ENCODE peak calls at places on chromosomes 7 and 10, in seven cellular contexts. One of them, this sample, is unnamed.

GRCh38 chr7:122430710-122431109 is 126.2 kb upstream of the FEZF1 start:
- DNase-seq in brain microvascular endothelial cell: no peak
- DNase-seq in psoas muscle: no peak
- DNase-seq in fibroblast of lung: peak
- DNase-seq in body of pancreas: no peak
- DNase-seq in Panc1: no peak
- DNase-seq in tibial nerve: no peak
- DNase-seq in this sample: no peak

GRCh38 chr7:84187813-84188212 is 6.8 kb downstream of the SEMA3A start:
- DNase-seq in brain microvascular endothelial cell: no peak
- DNase-seq in psoas muscle: no peak
- DNase-seq in fibroblast of lung: peak
- DNase-seq in body of pancreas: no peak
- DNase-seq in Panc1: no peak
- DNase-seq in tibial nerve: no peak
- DNase-seq in this sample: no peak

GRCh38 chr10:26879744-26880143 is 19.0 kb upstream of the ABI1 start:
- DNase-seq in brain microvascular endothelial cell: no peak
- DNase-seq in psoas muscle: no peak
- DNase-seq in fibroblast of lung: no peak
- DNase-seq in body of pancreas: peak
- DNase-seq in Panc1: no peak
- DNase-seq in tibial nerve: no peak
- DNase-seq in this sample: no peak

GRCh38 chr10:26550774-26551526 is 112.8 kb downstream of the APBB1IP start:
- DNase-seq in brain microvascular endothelial cell: no peak
- DNase-seq in psoas muscle: no peak
- DNase-seq in fibroblast of lung: no peak
- DNase-seq in body of pancreas: no peak
- DNase-seq in Panc1: no peak
- DNase-seq in tibial nerve: no peak
- DNase-seq in this sample: no peak

GRCh38 chr7:33903770-33904679 is 1.3 kb upstream of the BMPER start:
- DNase-seq in brain microvascular endothelial cell: no peak
- DNase-seq in psoas muscle: peak
- DNase-seq in fibroblast of lung: peak
- DNase-seq in body of pancreas: peak
- DNase-seq in Panc1: no peak
- DNase-seq in tibial nerve: peak
- DNase-seq in this sample: peak

GRCh38 chr10:32995751-32996150 is 37.7 kb upstream of the ITGB1 start:
- DNase-seq in brain microvascular endothelial cell: no peak
- DNase-seq in psoas muscle: no peak
- DNase-seq in fibroblast of lung: no peak
- DNase-seq in body of pancreas: no peak
- DNase-seq in Panc1: no peak
- DNase-seq in tibial nerve: no peak
- DNase-seq in this sample: no peak

GRCh38 chr7:2307690-2308107 is 6.5 kb downstream of the SNX8 start:
- DNase-seq in brain microvascular endothelial cell: no peak
- DNase-seq in psoas muscle: no peak
- DNase-seq in fibroblast of lung: no peak
- DNase-seq in body of pancreas: no peak
- DNase-seq in Panc1: no peak
- DNase-seq in tibial nerve: no peak
- DNase-seq in this sample: no peak

GRCh38 chr10:6737080-6737641 is 157.1 kb upstream of the PRKCQ start:
- DNase-seq in brain microvascular endothelial cell: peak
- DNase-seq in psoas muscle: peak
- DNase-seq in fibroblast of lung: peak
- DNase-seq in body of pancreas: no peak
- DNase-seq in Panc1: no peak
- DNase-seq in tibial nerve: no peak
- DNase-seq in this sample: no peak

GRCh38 chr7:24827589-24827988 is 70.3 kb upstream of the GSDME start:
- DNase-seq in brain microvascular endothelial cell: peak
- DNase-seq in psoas muscle: no peak
- DNase-seq in fibroblast of lung: no peak
- DNase-seq in body of pancreas: no peak
- DNase-seq in Panc1: no peak
- DNase-seq in tibial nerve: no peak
- DNase-seq in this sample: no peak

GRCh38 chr7:65251851-65252620 is 121.6 kb upstream of the ZNF92 start:
- DNase-seq in brain microvascular endothelial cell: peak
- DNase-seq in psoas muscle: peak
- DNase-seq in fibroblast of lung: peak
- DNase-seq in body of pancreas: peak
- DNase-seq in Panc1: no peak
- DNase-seq in tibial nerve: no peak
- DNase-seq in this sample: no peak

GRCh38 chr7:111806232-111806631 is 243.9 kb upstream of the IMMP2L start:
- DNase-seq in brain microvascular endothelial cell: no peak
- DNase-seq in psoas muscle: no peak
- DNase-seq in fibroblast of lung: no peak
- DNase-seq in body of pancreas: no peak
- DNase-seq in Panc1: no peak
- DNase-seq in tibial nerve: no peak
- DNase-seq in this sample: no peak

GRCh38 chr7:42735081-42735480 is 176.8 kb downstream of the C7orf25 start:
- DNase-seq in brain microvascular endothelial cell: no peak
- DNase-seq in psoas muscle: no peak
- DNase-seq in fibroblast of lung: no peak
- DNase-seq in body of pancreas: no peak
- DNase-seq in Panc1: no peak
- DNase-seq in tibial nerve: no peak
- DNase-seq in this sample: no peak

GRCh38 chr7:37007731-37008130 is 283.4 kb upstream of the AOAH start:
- DNase-seq in brain microvascular endothelial cell: no peak
- DNase-seq in psoas muscle: no peak
- DNase-seq in fibroblast of lung: no peak
- DNase-seq in body of pancreas: no peak
- DNase-seq in Panc1: no peak
- DNase-seq in tibial nerve: no peak
- DNase-seq in this sample: no peak

GRCh38 chr7:47452715-47453092 is 129.2 kb downstream of the TNS3 start:
- DNase-seq in brain microvascular endothelial cell: no peak
- DNase-seq in psoas muscle: no peak
- DNase-seq in fibroblast of lung: no peak
- DNase-seq in body of pancreas: no peak
- DNase-seq in Panc1: no peak
- DNase-seq in tibial nerve: no peak
- DNase-seq in this sample: no peak

GRCh38 chr7:157018328-157018996 is 8.0 kb upstream of the MNX1 start:
- DNase-seq in brain microvascular endothelial cell: no peak
- DNase-seq in psoas muscle: no peak
- DNase-seq in fibroblast of lung: no peak
- DNase-seq in body of pancreas: no peak
- DNase-seq in Panc1: no peak
- DNase-seq in tibial nerve: no peak
- DNase-seq in this sample: no peak

GRCh38 chr7:17333227-17333626 is 34.8 kb downstream of the AHR start:
- DNase-seq in brain microvascular endothelial cell: no peak
- DNase-seq in psoas muscle: no peak
- DNase-seq in fibroblast of lung: no peak
- DNase-seq in body of pancreas: no peak
- DNase-seq in Panc1: no peak
- DNase-seq in tibial nerve: no peak
- DNase-seq in this sample: no peak

GRCh38 chr10:55058800-55059199 is 257.8 kb upstream of the PCDH15 start:
- DNase-seq in brain microvascular endothelial cell: no peak
- DNase-seq in psoas muscle: no peak
- DNase-seq in fibroblast of lung: no peak
- DNase-seq in body of pancreas: no peak
- DNase-seq in Panc1: no peak
- DNase-seq in tibial nerve: no peak
- DNase-seq in this sample: no peak

GRCh38 chr10:87546971-87547413 is 42.3 kb downstream of the MINPP1 start:
- DNase-seq in brain microvascular endothelial cell: no peak
- DNase-seq in psoas muscle: no peak
- DNase-seq in fibroblast of lung: peak
- DNase-seq in body of pancreas: no peak
- DNase-seq in Panc1: peak
- DNase-seq in tibial nerve: no peak
- DNase-seq in this sample: no peak

GRCh38 chr7:25238056-25238745 is 9.9 kb upstream of the NPVF start:
- DNase-seq in brain microvascular endothelial cell: no peak
- DNase-seq in psoas muscle: no peak
- DNase-seq in fibroblast of lung: no peak
- DNase-seq in body of pancreas: no peak
- DNase-seq in Panc1: no peak
- DNase-seq in tibial nerve: no peak
- DNase-seq in this sample: no peak

GRCh38 chr10:77357611-77358010 is 280.0 kb downstream of the KCNMA1 start:
- DNase-seq in brain microvascular endothelial cell: no peak
- DNase-seq in psoas muscle: no peak
- DNase-seq in fibroblast of lung: peak
- DNase-seq in body of pancreas: no peak
- DNase-seq in Panc1: no peak
- DNase-seq in tibial nerve: no peak
- DNase-seq in this sample: no peak

GRCh38 chr10:35577915-35578607 is 27.1 kb upstream of the GJD4 start:
- DNase-seq in brain microvascular endothelial cell: no peak
- DNase-seq in psoas muscle: no peak
- DNase-seq in fibroblast of lung: no peak
- DNase-seq in body of pancreas: no peak
- DNase-seq in Panc1: no peak
- DNase-seq in tibial nerve: no peak
- DNase-seq in this sample: no peak

GRCh38 chr7:132347129-132347528 is 229.1 kb downstream of the PLXNA4 start:
- DNase-seq in brain microvascular endothelial cell: no peak
- DNase-seq in psoas muscle: no peak
- DNase-seq in fibroblast of lung: no peak
- DNase-seq in body of pancreas: no peak
- DNase-seq in Panc1: no peak
- DNase-seq in tibial nerve: no peak
- DNase-seq in this sample: no peak

GRCh38 chr10:47039558-47039905 is 128.3 kb downstream of the PTPN20 start:
- DNase-seq in brain microvascular endothelial cell: no peak
- DNase-seq in psoas muscle: peak
- DNase-seq in fibroblast of lung: no peak
- DNase-seq in body of pancreas: no peak
- DNase-seq in Panc1: no peak
- DNase-seq in tibial nerve: no peak
- DNase-seq in this sample: no peak

GRCh38 chr10:47041401-47042198 is 130.4 kb downstream of the PTPN20 start:
- DNase-seq in brain microvascular endothelial cell: no peak
- DNase-seq in psoas muscle: no peak
- DNase-seq in fibroblast of lung: no peak
- DNase-seq in body of pancreas: no peak
- DNase-seq in Panc1: no peak
- DNase-seq in tibial nerve: no peak
- DNase-seq in this sample: no peak

GRCh38 chr10:47040681-47041080 is 129.5 kb downstream of the PTPN20 start:
- DNase-seq in brain microvascular endothelial cell: no peak
- DNase-seq in psoas muscle: peak
- DNase-seq in fibroblast of lung: no peak
- DNase-seq in body of pancreas: no peak
- DNase-seq in Panc1: no peak
- DNase-seq in tibial nerve: no peak
- DNase-seq in this sample: no peak

GRCh38 chr10:47038881-47039557 is 127.8 kb downstream of the PTPN20 start:
- DNase-seq in brain microvascular endothelial cell: no peak
- DNase-seq in psoas muscle: peak
- DNase-seq in fibroblast of lung: no peak
- DNase-seq in body of pancreas: no peak
- DNase-seq in Panc1: no peak
- DNase-seq in tibial nerve: no peak
- DNase-seq in this sample: no peak

GRCh38 chr10:47040041-47040491 is 128.8 kb downstream of the PTPN20 start:
- DNase-seq in brain microvascular endothelial cell: no peak
- DNase-seq in psoas muscle: peak
- DNase-seq in fibroblast of lung: no peak
- DNase-seq in body of pancreas: peak
- DNase-seq in Panc1: no peak
- DNase-seq in tibial nerve: no peak
- DNase-seq in this sample: peak
- H3K27ac ChIP-seq in brain microvascular endothelial cell: no peak
- H3K27ac ChIP-seq in psoas muscle: no peak
- H3K27ac ChIP-seq in fibroblast of lung: no peak
- H3K27ac ChIP-seq in body of pancreas: no peak
- H3K27ac ChIP-seq in Panc1: no peak
- H3K27ac ChIP-seq in tibial nerve: no peak
- H3K27ac ChIP-seq in this sample: no peak

GRCh38 chr10:113842171-113842570 is 11.7 kb downstream of the DCLRE1A start:
- DNase-seq in brain microvascular endothelial cell: no peak
- DNase-seq in psoas muscle: no peak
- DNase-seq in fibroblast of lung: no peak
- DNase-seq in body of pancreas: no peak
- DNase-seq in Panc1: no peak
- DNase-seq in tibial nerve: no peak
- DNase-seq in this sample: no peak
- H3K4me3 ChIP-seq in brain microvascular endothelial cell: no peak
- H3K4me3 ChIP-seq in psoas muscle: no peak
- H3K4me3 ChIP-seq in fibroblast of lung: no peak
- H3K4me3 ChIP-seq in body of pancreas: no peak
- H3K4me3 ChIP-seq in Panc1: no peak
- H3K4me3 ChIP-seq in tibial nerve: no peak
- H3K4me3 ChIP-seq in this sample: no peak

GRCh38 chr7:19972872-19973271 is 199.5 kb upstream of the TMEM196 start:
- DNase-seq in brain microvascular endothelial cell: no peak
- DNase-seq in psoas muscle: no peak
- DNase-seq in fibroblast of lung: no peak
- DNase-seq in body of pancreas: no peak
- DNase-seq in Panc1: no peak
- DNase-seq in tibial nerve: no peak
- DNase-seq in this sample: no peak

GRCh38 chr7:19969859-19970493 is 196.6 kb upstream of the TMEM196 start:
- DNase-seq in brain microvascular endothelial cell: peak
- DNase-seq in psoas muscle: no peak
- DNase-seq in fibroblast of lung: no peak
- DNase-seq in body of pancreas: no peak
- DNase-seq in Panc1: no peak
- DNase-seq in tibial nerve: no peak
- DNase-seq in this sample: no peak

GRCh38 chr7:19971941-19972340 is 198.5 kb upstream of the TMEM196 start:
- DNase-seq in brain microvascular endothelial cell: no peak
- DNase-seq in psoas muscle: no peak
- DNase-seq in fibroblast of lung: no peak
- DNase-seq in body of pancreas: no peak
- DNase-seq in Panc1: no peak
- DNase-seq in tibial nerve: no peak
- DNase-seq in this sample: no peak

DNA sequence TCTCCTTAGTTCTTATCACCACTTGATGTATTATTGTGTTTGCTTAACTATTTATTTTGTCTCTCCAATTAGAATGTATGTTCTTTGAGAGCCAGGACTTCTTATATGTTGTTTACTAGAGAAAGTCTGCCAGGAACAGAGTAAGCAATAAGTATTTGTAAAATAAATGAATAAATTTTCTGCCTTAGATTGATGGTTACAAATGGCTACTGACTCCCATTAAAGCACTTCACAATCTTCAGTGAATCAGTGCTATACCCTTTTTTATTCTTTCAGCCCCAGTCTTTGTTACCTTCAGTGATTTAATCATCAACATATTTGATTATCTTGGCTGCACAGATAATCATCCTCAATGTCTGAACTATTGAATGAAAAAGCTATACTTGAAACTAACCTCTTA is 197.1 kb upstream of the TMEM196 start:
- DNase-seq in brain microvascular endothelial cell: no peak
- DNase-seq in psoas muscle: no peak
- DNase-seq in fibroblast of lung: no peak
- DNase-seq in body of pancreas: no peak
- DNase-seq in Panc1: no peak
- DNase-seq in tibial nerve: no peak
- DNase-seq in this sample: no peak
- H3K27ac ChIP-seq in brain microvascular endothelial cell: no peak
- H3K27ac ChIP-seq in psoas muscle: no peak
- H3K27ac ChIP-seq in fibroblast of lung: no peak
- H3K27ac ChIP-seq in body of pancreas: no peak
- H3K27ac ChIP-seq in Panc1: no peak
- H3K27ac ChIP-seq in tibial nerve: no peak
- H3K27ac ChIP-seq in this sample: no peak

GRCh38 chr10:13658864-13659685 is 72.3 kb downstream of the PRPF18 start:
- DNase-seq in brain microvascular endothelial cell: no peak
- DNase-seq in psoas muscle: peak
- DNase-seq in fibroblast of lung: no peak
- DNase-seq in body of pancreas: no peak
- DNase-seq in Panc1: no peak
- DNase-seq in tibial nerve: no peak
- DNase-seq in this sample: peak
- H3K4me3 ChIP-seq in brain microvascular endothelial cell: no peak
- H3K4me3 ChIP-seq in psoas muscle: no peak
- H3K4me3 ChIP-seq in fibroblast of lung: no peak
- H3K4me3 ChIP-seq in body of pancreas: no peak
- H3K4me3 ChIP-seq in Panc1: no peak
- H3K4me3 ChIP-seq in tibial nerve: no peak
- H3K4me3 ChIP-seq in this sample: no peak